ENCODE peak calls at places on chromosomes 3 and 15, in ten cellular contexts. I is B cell, N is GM10248, G is dorsolateral prefrontal cortex, E is astrocyte of the spinal cord, U is upper lobe of left lung, R is lung, H is neural crest cell, D is stomach, S is endothelial cell. J is an unnamed sample.
A peak's percentile ranks its signal among the peaks of the same experiment; 100 is the strongest.

GRCh38 chr15:31046759-31047359 is 54.7 kb downstream of the TRPM1 start:
- DNase-seq in I (no peak), N (no peak), G (no peak), E (no peak), U (peak; percentile 77), R (no peak), H (no peak), D (no peak), S (no peak), J (no peak)

GRCh38 chr15:63021031-63021430 is 21.5 kb upstream of the TPM1 start:
- DNase-seq in I (no peak), N (no peak), G (no peak), E (no peak), U (no peak), R (no peak), H (no peak), D (no peak), S (no peak), J (no peak)

GRCh38 chr15:85754993-85755392 is 39.7 kb downstream of the KLHL25 start:
- DNase-seq in I (no peak), N (no peak), G (no peak), E (no peak), U (no peak), R (no peak), H (no peak), D (no peak), S (no peak), J (no peak)

GRCh38 chr15:40048155-40048792 is 9.3 kb upstream of the SRP14 start:
- DNase-seq in I (peak; percentile 53), N (no peak), G (no peak), E (no peak), U (no peak), R (peak; percentile 25), H (no peak), D (peak; percentile 39), S (no peak), J (no peak)

GRCh38 chr3:166190360-166190759 is 353.1 kb upstream of the BCHE start:
- DNase-seq in I (no peak), N (no peak), G (no peak), E (peak; percentile 65), U (no peak), R (no peak), H (no peak), D (no peak), S (no peak), J (no peak)

GRCh38 chr15:42444415-42445063 is 46.4 kb downstream of the ZNF106 start:
- DNase-seq in I (no peak), N (no peak), G (no peak), E (no peak), U (no peak), R (no peak), H (no peak), D (no peak), S (no peak), J (no peak)

GRCh38 chr3:113340785-113341184 is 100.5 kb downstream of the CFAP44 start:
- DNase-seq in I (no peak), N (no peak), G (no peak), E (no peak), U (peak; percentile 45), R (no peak), H (no peak), D (no peak), S (no peak), J (no peak)

GRCh38 chr3:17840651-17841050 is 98.2 kb upstream of the TBC1D5 start:
- DNase-seq in I (peak; percentile 4), N (no peak), G (no peak), E (no peak), U (no peak), R (no peak), H (no peak), D (no peak), S (no peak), J (no peak)

GRCh38 chr15:89632563-89633430 is 22.5 kb downstream of the KIF7 start:
- DNase-seq in I (no peak), N (no peak), G (no peak), E (no peak), U (no peak), R (no peak), H (no peak), D (peak; percentile 52), S (no peak), J (peak; percentile 25)

GRCh38 chr3:156633335-156633734 is 41.1 kb upstream of the TIPARP start:
- DNase-seq in I (no peak), N (no peak), G (no peak), E (peak; percentile 69), U (no peak), R (peak; percentile 73), H (no peak), D (no peak), S (no peak), J (no peak)

GRCh38 chr3:159841766-159842165 is 146.9 kb upstream of the IL12A start:
- DNase-seq in I (no peak), N (no peak), G (no peak), E (no peak), U (no peak), R (no peak), H (no peak), D (no peak), S (no peak), J (no peak)

GRCh38 chr15:88126695-88127476 is 129.7 kb downstream of the NTRK3 start:
- DNase-seq in I (no peak), N (no peak), G (no peak), E (no peak), U (no peak), R (no peak), H (no peak), D (no peak), S (no peak), J (no peak)

GRCh38 chr3:197736010-197736490 is 654 bp downstream of the RUBCN start:
- DNase-seq in I (peak; percentile 48), N (peak; percentile 63), G (no peak), E (no peak), U (no peak), R (no peak), H (peak; percentile 5), D (peak; percentile 35), S (peak; percentile 13), J (peak; percentile 68)

GRCh38 chr3:89059201-89059600 is 48.2 kb upstream of the EPHA3 start:
- DNase-seq in I (no peak), N (no peak), G (no peak), E (peak; percentile 82), U (no peak), R (no peak), H (no peak), D (no peak), S (no peak), J (no peak)

GRCh38 chr3:185658504-185658912 is 72.4 kb downstream of the SENP2 start:
- DNase-seq in I (no peak), N (no peak), G (peak; percentile 56), E (peak; percentile 97), U (no peak), R (peak; percentile 62), H (no peak), D (peak; percentile 40), S (no peak), J (no peak)

GRCh38 chr15:47756872-47757271 is 39.6 kb downstream of the SEMA6D start:
- DNase-seq in I (no peak), N (no peak), G (no peak), E (peak; percentile 79), U (no peak), R (no peak), H (no peak), D (no peak), S (no peak), J (no peak)

GRCh38 chr3:145798691-145799550 is 362.1 kb downstream of the PLOD2 start:
- DNase-seq in I (no peak), N (no peak), G (no peak), E (peak; percentile 33), U (no peak), R (no peak), H (no peak), D (no peak), S (no peak), J (no peak)

DNA sequence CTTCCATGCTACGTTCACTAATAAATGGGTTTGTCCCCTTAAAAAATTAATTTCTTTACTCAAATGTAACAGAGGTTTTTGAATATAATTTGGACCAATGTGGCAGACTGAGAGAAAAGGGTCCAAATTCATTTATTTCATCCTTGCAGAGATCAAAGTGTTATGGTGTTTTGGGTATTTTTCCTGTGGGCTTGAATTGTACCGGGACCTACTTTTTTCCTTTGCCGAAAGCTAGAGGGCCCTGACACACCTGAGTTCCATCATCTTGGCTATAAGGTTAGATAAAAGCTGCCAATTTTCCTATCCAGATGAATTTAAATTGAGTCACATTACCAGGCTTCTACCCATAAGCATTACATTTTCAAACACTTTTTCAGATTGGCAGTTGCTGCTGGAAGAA is 893 bp downstream of the CCNB2 start:
- DNase-seq in I (no peak), N (peak; percentile 22), G (no peak), E (no peak), U (no peak), R (no peak), H (no peak), D (no peak), S (no peak), J (peak; percentile 27)
- TF ChIP-seq CTCF in I (no peak), N (no peak), G (no peak), E (peak; percentile 24), U (no peak), R (no peak), H (no peak), D (no peak), S (no peak), J (no peak)

GRCh38 chr3:84136425-84136824 is 822.4 kb upstream of the CADM2 start:
- DNase-seq in I (no peak), N (no peak), G (no peak), E (no peak), U (no peak), R (no peak), H (no peak), D (no peak), S (no peak), J (no peak)
- TF ChIP-seq CTCF in I (no peak), N (no peak), G (no peak), E (no peak), U (no peak), R (no peak), H (peak; percentile 40), D (no peak), S (no peak), J (no peak)

DNA sequence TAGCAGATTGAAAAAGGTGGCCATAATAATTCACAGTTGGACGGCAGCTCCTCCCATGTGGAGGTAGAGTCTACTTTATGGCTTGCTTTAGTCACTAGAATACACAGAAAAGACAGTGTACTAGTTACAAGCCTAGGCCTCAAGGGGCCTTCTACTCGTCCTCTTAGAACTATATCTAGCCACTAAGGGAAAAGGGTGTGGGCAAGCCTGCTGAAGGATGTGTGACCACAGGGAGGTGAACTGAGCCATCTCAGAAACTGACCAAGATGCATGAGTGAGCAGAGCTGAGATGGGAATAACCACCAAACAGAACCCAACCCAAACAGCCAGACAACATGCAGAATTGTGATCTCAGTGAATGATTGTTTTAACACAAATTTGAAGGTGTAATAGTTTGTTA is 335.6 kb upstream of the LMCD1 start:
- DNase-seq in I (no peak), N (no peak), G (no peak), E (no peak), U (no peak), R (no peak), H (no peak), D (no peak), S (no peak), J (no peak)
- TF ChIP-seq CTCF in I (no peak), N (no peak), G (no peak), E (no peak), U (no peak), R (no peak), H (no peak), D (no peak), S (no peak), J (no peak)

GRCh38 chr3:69012111-69012835 is 1.2 kb downstream of the EOGT start:
- DNase-seq in I (peak; percentile 8), N (no peak), G (no peak), E (no peak), U (peak; percentile 81), R (peak; percentile 39), H (no peak), D (no peak), S (peak; percentile 24), J (no peak)
- TF ChIP-seq CTCF in I (no peak), N (no peak), G (no peak), E (no peak), U (no peak), R (no peak), H (no peak), D (no peak), S (no peak), J (no peak)

J was measured in GM13976.